ENCODE peak calls at places on chromosomes 16 and 17, in four cellular contexts. Z is ascending aorta, G is testis, Y is GM23338. N is an unnamed sample.
A peak's percentile ranks its signal among the peaks of the same experiment; 100 is the strongest.

GRCh38 chr16:2280981-2281542 is 13.1 kb upstream of the RNPS1 start:
- DNase-seq in Z (no peak), G (no peak), Y (peak; percentile 57), N (no peak)

GRCh38 chr17:11551442-11551841 is 46.8 kb upstream of the DNAH9 start:
- DNase-seq in Z (no peak), G (no peak), Y (no peak), N (no peak)

GRCh38 chr16:78607465-78607864 is 508.0 kb downstream of the WWOX start:
- DNase-seq in Z (no peak), G (peak; percentile 17), Y (no peak), N (no peak)

GRCh38 chr17:3796110-3796821 is 4.7 kb downstream of the ITGAE start:
- DNase-seq in Z (peak; percentile 53), G (no peak), Y (no peak), N (no peak)

GRCh38 chr16:46986438-46986837 is 13.0 kb upstream of the DNAJA2 start:
- DNase-seq in Z (no peak), G (no peak), Y (no peak), N (no peak)

GRCh38 chr17:42246515-42246914 is 29.7 kb downstream of the STAT5B start:
- DNase-seq in Z (no peak), G (peak; percentile 60), Y (no peak), N (no peak)

GRCh38 chr16:67685388-67686112 is 18.9 kb downstream of the C16orf86 start:
- DNase-seq in Z (no peak), G (no peak), Y (no peak), N (no peak)

GRCh38 chr17:82544431-82545070 is 25.0 kb downstream of the FOXK2 start:
- DNase-seq in Z (no peak), G (no peak), Y (no peak), N (no peak)

GRCh38 chr17:48623583-48623982 is 2.6 kb downstream of the HOXB9 start:
- DNase-seq in Z (no peak), G (no peak), Y (no peak), N (no peak)

GRCh38 chr16:28873543-28874201 is 4.6 kb upstream of the ATP2A1 start:
- DNase-seq in Z (no peak), G (no peak), Y (peak; percentile 78), N (no peak)

GRCh38 chr17:41489531-41489930 is at the start of gene KRT36:
- DNase-seq in Z (no peak), G (no peak), Y (no peak), N (no peak)

GRCh38 chr17:17041571-17042380 is 481 bp upstream of the MPRIP start:
- DNase-seq in Z (peak; percentile 95), G (peak; percentile 100), Y (peak; percentile 99), N (peak; percentile 18)

GRCh38 chr17:66829386-66829864 is 5.5 kb upstream of the CACNG5 start:
- DNase-seq in Z (no peak), G (peak; percentile 65), Y (peak; percentile 92), N (no peak)

GRCh38 chr16:1980770-1981087 is 540 bp downstream of the NOXO1 start:
- DNase-seq in Z (no peak), G (no peak), Y (no peak), N (no peak)

GRCh38 chr16:12819126-12820117 is 15.7 kb upstream of the CPPED1 start:
- DNase-seq in Z (no peak), G (peak; percentile 75), Y (peak; percentile 83), N (no peak)

GRCh38 chr17:55683554-55684315 is 38.9 kb downstream of the TMEM100 start:
- DNase-seq in Z (no peak), G (no peak), Y (no peak), N (no peak)

GRCh38 chr17:63697341-63698286 is 2.3 kb downstream of the LIMD2 start:
- DNase-seq in Z (no peak), G (no peak), Y (peak; percentile 75), N (no peak)

GRCh38 chr17:58398574-58399266 is 18.6 kb downstream of the RNF43 start:
- DNase-seq in Z (no peak), G (no peak), Y (peak; percentile 12), N (no peak)

GRCh38 chr17:45170976-45171337 is 9.3 kb downstream of the HEXIM2 start:
- DNase-seq in Z (peak; percentile 69), G (no peak), Y (no peak), N (no peak)

GRCh38 chr17:43614560-43614959 is 47.2 kb downstream of the MEOX1 start:
- DNase-seq in Z (no peak), G (no peak), Y (no peak), N (no peak)

GRCh38 chr16:68972720-68973119 is 129.4 kb downstream of the TANGO6 start:
- DNase-seq in Z (no peak), G (peak; percentile 59), Y (peak; percentile 89), N (no peak)

GRCh38 chr17:28570716-28571254 is 539 bp downstream of the PIGS start:
- DNase-seq in Z (no peak), G (peak; percentile 74), Y (peak; percentile 71), N (no peak)

GRCh38 chr17:33858121-33858520 is 397.0 kb upstream of the CCL2 start:
- DNase-seq in Z (no peak), G (no peak), Y (peak; percentile 44), N (no peak)

GRCh38 chr17:10589553-10590145 is 40.2 kb upstream of the MYH2 start:
- DNase-seq in Z (no peak), G (no peak), Y (no peak), N (no peak)

GRCh38 chr17:48752399-48753288 is 24.1 kb upstream of the HOXB13 start:
- DNase-seq in Z (no peak), G (no peak), Y (peak; percentile 59), N (no peak)

GRCh38 chr17:7843536-7844291 is 9.7 kb downstream of the KDM6B start:
- DNase-seq in Z (peak; percentile 63), G (peak; percentile 87), Y (peak; percentile 95), N (no peak)

GRCh38 chr17:64773386-64773835 is 111.3 kb upstream of the SMURF2 start:
- DNase-seq in Z (no peak), G (no peak), Y (no peak), N (no peak)

GRCh38 chr17:64774888-64775600 is 112.9 kb upstream of the SMURF2 start:
- DNase-seq in Z (no peak), G (no peak), Y (no peak), N (no peak)

GRCh38 chr17:64772845-64773299 is 110.8 kb upstream of the SMURF2 start:
- DNase-seq in Z (no peak), G (no peak), Y (no peak), N (no peak)

GRCh38 chr17:64775701-64776570 is 113.8 kb upstream of the SMURF2 start:
- DNase-seq in Z (no peak), G (no peak), Y (no peak), N (no peak)

GRCh38 chr17:64773836-64774761 is 112.0 kb upstream of the SMURF2 start:
- DNase-seq in Z (no peak), G (no peak), Y (peak; percentile 85), N (no peak)
- H3K4me3 ChIP-seq in Z (no peak overlapping the region), G (no peak overlapping the region), Y (peak overlapping the region; percentile 77), N (no peak overlapping the region)

GRCh38 chr17:76173474-76173873 is 32.4 kb upstream of the FOXJ1 start:
- DNase-seq in Z (no peak), G (peak; percentile 24), Y (no peak), N (no peak)
- H3K4me3 ChIP-seq in Z (no peak overlapping the region), G (no peak overlapping the region), Y (no peak overlapping the region), N (no peak overlapping the region)

GRCh38 chr16:11595908-11596504 is 9.3 kb upstream of the LITAF start:
- DNase-seq in Z (no peak), G (no peak), Y (no peak), N (no peak)
- H3K4me3 ChIP-seq in Z (no peak overlapping the region), G (no peak overlapping the region), Y (no peak overlapping the region), N (no peak overlapping the region)

DNA sequence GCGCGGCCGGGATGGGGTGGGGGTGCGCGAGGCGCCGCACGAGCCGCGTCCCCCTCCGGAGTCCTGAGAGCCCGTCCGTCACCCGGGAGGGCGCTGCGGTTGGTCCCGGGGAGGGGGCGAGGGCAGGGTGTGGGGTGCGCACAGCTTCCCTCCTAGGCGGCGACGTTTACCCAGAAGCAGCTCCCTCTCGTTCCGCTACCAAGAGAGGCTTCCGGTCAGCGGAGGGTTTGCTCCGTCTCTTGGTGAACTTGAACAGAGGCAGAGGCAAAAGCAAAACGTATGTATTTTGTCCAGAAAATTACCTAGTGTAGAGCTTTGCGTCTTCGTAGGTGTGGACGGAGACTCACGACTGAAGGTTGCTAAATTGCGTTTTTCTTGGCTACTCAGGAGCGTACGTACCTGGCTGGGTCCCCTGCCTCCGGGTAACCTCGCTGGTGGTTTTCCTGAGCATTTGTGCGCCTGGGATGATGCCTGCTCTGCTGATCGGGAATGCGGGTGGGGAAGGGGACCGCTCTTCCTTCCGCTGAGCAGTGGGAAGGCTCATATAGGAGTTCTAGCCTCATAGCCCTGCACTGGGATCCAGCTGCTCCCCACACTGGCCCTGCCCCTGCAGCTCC is 824 bp downstream of the WSCD1 start:
- DNase-seq in Z (no peak), G (peak; percentile 19), Y (peak; percentile 51), N (no peak)
- H3K4me3 ChIP-seq in Z (peak overlapping the region; percentile 60), G (peak overlapping the region; percentile 43), Y (peak overlapping the region; percentile 86), N (no peak overlapping the region)

GRCh38 chr16:89200124-89200849 is at the start of gene SLC22A31:
- DNase-seq in Z (no peak), G (no peak), Y (peak; percentile 63), N (no peak)

GRCh38 chr16:89201467-89202377 is 1.4 kb upstream of the SLC22A31 start:
- DNase-seq in Z (no peak), G (peak; percentile 83), Y (peak; percentile 92), N (no peak)

GRCh38 chr16:89202422-89203215 is 2.3 kb upstream of the SLC22A31 start:
- DNase-seq in Z (no peak), G (no peak), Y (peak; percentile 57), N (no peak)

GRCh38 chr16:89199241-89200123 is 855 bp downstream of the SLC22A31 start:
- DNase-seq in Z (no peak), G (no peak), Y (no peak), N (no peak)

DNA sequence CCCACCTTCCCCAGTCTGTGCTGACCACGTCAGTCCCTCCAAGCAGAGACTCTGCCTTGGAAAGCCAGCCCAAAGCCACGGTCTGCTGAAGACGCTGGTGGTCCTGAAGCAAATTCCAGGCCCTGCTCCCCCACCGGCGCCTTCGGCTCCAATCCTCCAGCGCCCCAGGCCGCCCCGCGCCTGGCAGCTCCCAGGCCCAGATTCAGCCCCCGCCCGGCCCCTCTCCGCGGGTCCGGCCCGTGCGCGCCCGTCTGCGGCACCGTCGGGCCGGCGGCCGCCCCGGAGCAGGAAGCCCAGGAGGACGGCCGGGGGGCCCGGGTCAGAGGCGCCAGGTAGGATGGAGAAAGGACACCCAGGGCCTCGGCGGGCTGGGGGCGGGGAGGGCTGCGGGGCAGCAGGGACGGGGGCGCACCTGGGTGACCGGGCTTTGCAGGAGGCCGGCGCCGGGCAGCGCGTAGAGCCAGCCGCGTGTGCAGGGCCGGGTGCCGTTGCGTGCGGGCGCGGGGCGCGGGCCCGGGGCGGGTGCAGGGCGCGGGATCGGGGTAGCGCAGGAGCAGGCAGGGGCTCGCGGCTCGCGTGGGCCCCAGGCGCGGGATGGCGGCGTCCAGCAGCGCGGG is 621 bp upstream of the SLC22A31 start:
- DNase-seq in Z (no peak), G (no peak), Y (peak; percentile 56), N (no peak)
- H3K4me3 ChIP-seq in Z (peak overlapping the region; percentile 45), G (peak overlapping the region; percentile 29), Y (peak overlapping the region; percentile 66), N (no peak overlapping the region)

GRCh38 chr17:77462101-77462500 is 321.3 kb downstream of the SEC14L1 start:
- DNase-seq in Z (no peak), G (no peak), Y (no peak), N (no peak)
- H3K4me3 ChIP-seq in Z (no peak overlapping the region), G (no peak overlapping the region), Y (no peak overlapping the region), N (no peak overlapping the region)

N was measured in SK-N-MC.